ENCODE peak calls at places on chromosomes 6 and 20, in ten cellular contexts. H is CD8-positive, alpha-beta T cell; C is MCF 10A; O is HL-60; U is HFFc6; E is esophagus muscularis mucosa; D is lower lobe of right lung; N is GM12865; B is Calu3; Q is IMR-90. R is an unnamed sample.

GRCh38 chr6:123447315-123447937 is 189.3 kb downstream of the TRDN start:
- DNase-seq in H (no peak), B (no peak), U (no peak), O (no peak), N (no peak), Q (no peak), E (no peak), D (no peak), C (no peak), R (no peak)

GRCh38 chr6:53358440-53359087 is 9.8 kb upstream of the ELOVL5 start:
- DNase-seq in O (no peak), Q (no peak), B (no peak), U (no peak), E (no peak), C (no peak), N (peak), D (no peak), H (no peak), R (no peak)

GRCh38 chr6:24778121-24778520 is 3.4 kb downstream of the GMNN start:
- DNase-seq in N (no peak), D (no peak), C (no peak), H (no peak), B (no peak), Q (no peak), E (no peak), O (no peak), U (no peak), R (no peak)

GRCh38 chr6:33613794-33614166 is 7.3 kb upstream of the ITPR3 start:
- DNase-seq in N (no peak), U (peak), Q (peak), C (peak), B (peak), D (no peak), H (no peak), E (no peak), O (no peak), R (no peak)

GRCh38 chr6:25583906-25584305 is 68.1 kb upstream of the SCGN start:
- DNase-seq in E (no peak), Q (no peak), C (no peak), D (no peak), U (no peak), O (no peak), N (no peak), B (no peak), H (no peak), R (no peak)

GRCh38 chr6:70108230-70108629 is 194.7 kb downstream of the COL9A1 start:
- DNase-seq in C (peak), B (peak), D (no peak), Q (peak), N (peak), O (no peak), U (peak), H (no peak), E (no peak), R (peak)

GRCh38 chr6:223763-224162 is 68.5 kb upstream of the DUSP22 start:
- DNase-seq in O (no peak), U (no peak), E (no peak), N (no peak), Q (peak), H (no peak), C (peak), D (no peak), B (no peak), R (no peak)

GRCh38 chr6:32046450-32047083 is 8.4 kb downstream of the CYP21A2 start:
- DNase-seq in E (no peak), O (no peak), C (peak), H (no peak), D (no peak), N (no peak), Q (no peak), U (no peak), B (no peak), R (peak)

GRCh38 chr6:136592930-136593673 is 42.9 kb upstream of the MAP7 start:
- DNase-seq in O (peak), U (no peak), Q (peak), E (no peak), B (no peak), N (no peak), D (no peak), C (peak), H (no peak), R (no peak)

GRCh38 chr6:91781946-91782345 is 1195.1 kb upstream of the MAP3K7 start:
- DNase-seq in C (peak), H (no peak), D (no peak), B (no peak), Q (no peak), N (no peak), O (no peak), E (no peak), U (no peak), R (peak)

GRCh38 chr20:31698803-31699718 is 23.6 kb downstream of the BCL2L1 start:
- DNase-seq in Q (peak), C (peak), H (no peak), B (peak), E (no peak), O (no peak), N (peak), D (peak), U (peak), R (no peak)

GRCh38 chr6:16765235-16765634 is 4.0 kb upstream of the ATXN1 start:
- DNase-seq in D (no peak), C (no peak), E (no peak), H (no peak), B (no peak), Q (no peak), U (no peak), O (no peak), N (no peak), R (no peak)

GRCh38 chr20:35617397-35618031 is 1.9 kb downstream of the SPAG4 start:
- DNase-seq in U (peak), B (peak), C (peak), E (no peak), N (peak), H (peak), D (peak), O (peak), Q (peak), R (peak)

GRCh38 chr6:160028487-160029275 is 59.8 kb downstream of the IGF2R start:
- DNase-seq in O (no peak), U (no peak), E (peak), Q (no peak), B (no peak), H (no peak), N (peak), C (no peak), D (no peak), R (no peak)

GRCh38 chr20:58703765-58704331 is 11.2 kb downstream of the NPEPL1 start:
- DNase-seq in D (no peak), C (no peak), N (no peak), O (no peak), E (no peak), H (peak), U (no peak), Q (no peak), B (no peak), R (no peak)

GRCh38 chr6:20159781-20160540 is 52.3 kb downstream of the MBOAT1 start:
- DNase-seq in O (no peak), Q (peak), D (no peak), N (no peak), H (no peak), B (no peak), E (no peak), C (no peak), U (peak), R (no peak)

GRCh38 chr20:58981564-58982364 is 708 bp downstream of the NELFCD start:
- DNase-seq in H (no peak), E (no peak), C (peak), D (no peak), B (peak), U (peak), Q (peak), N (peak), O (no peak), R (peak)

GRCh38 chr6:25670793-25671513 is 18.9 kb downstream of the SCGN start:
- DNase-seq in N (no peak), O (no peak), B (no peak), U (no peak), H (no peak), Q (no peak), E (no peak), C (peak), D (no peak), R (peak)

GRCh38 chr20:58994390-58995159 is 12.5 kb downstream of the CTSZ start:
- DNase-seq in Q (no peak), E (no peak), O (no peak), D (no peak), C (no peak), H (no peak), U (no peak), N (no peak), B (no peak), R (no peak)

GRCh38 chr6:20707166-20707485 is 172.9 kb downstream of the CDKAL1 start:
- DNase-seq in D (no peak), O (no peak), C (no peak), B (no peak), E (no peak), H (no peak), N (no peak), U (no peak), Q (no peak), R (peak)

GRCh38 chr20:25147716-25148115 is 47.8 kb upstream of the ENTPD6 start:
- DNase-seq in E (no peak), H (no peak), O (no peak), B (no peak), C (no peak), N (no peak), Q (no peak), U (no peak), D (no peak), R (no peak)

GRCh38 chr6:151494235-151494950 is 576 bp downstream of the CCDC170 start:
- DNase-seq in N (peak), B (peak), H (no peak), E (no peak), O (no peak), Q (peak), D (peak), C (no peak), U (peak), R (peak)

GRCh38 chr6:109174911-109175310 is 79.6 kb downstream of the CEP57L1 start:
- DNase-seq in O (no peak), U (peak), D (no peak), N (no peak), B (no peak), C (no peak), H (no peak), E (no peak), Q (no peak), R (no peak)

GRCh38 chr6:100177956-100178355 is 183.9 kb upstream of the MCHR2 start:
- DNase-seq in U (no peak), Q (no peak), E (no peak), C (peak), B (no peak), N (no peak), D (no peak), O (no peak), H (no peak), R (no peak)

GRCh38 chr6:100175814-100176275 is 181.8 kb upstream of the MCHR2 start:
- DNase-seq in B (peak), Q (peak), C (peak), O (no peak), D (no peak), U (peak), H (no peak), E (no peak), N (no peak), R (no peak)

GRCh38 chr6:100173211-100173610 is 179.2 kb upstream of the MCHR2 start:
- DNase-seq in D (no peak), E (no peak), B (no peak), Q (no peak), O (no peak), U (no peak), C (no peak), H (no peak), N (no peak), R (no peak)

GRCh38 chr6:100176321-100176950 is 182.4 kb upstream of the MCHR2 start:
- DNase-seq in U (peak), D (no peak), N (peak), B (peak), E (no peak), H (no peak), Q (peak), O (no peak), C (peak), R (peak)

DNA sequence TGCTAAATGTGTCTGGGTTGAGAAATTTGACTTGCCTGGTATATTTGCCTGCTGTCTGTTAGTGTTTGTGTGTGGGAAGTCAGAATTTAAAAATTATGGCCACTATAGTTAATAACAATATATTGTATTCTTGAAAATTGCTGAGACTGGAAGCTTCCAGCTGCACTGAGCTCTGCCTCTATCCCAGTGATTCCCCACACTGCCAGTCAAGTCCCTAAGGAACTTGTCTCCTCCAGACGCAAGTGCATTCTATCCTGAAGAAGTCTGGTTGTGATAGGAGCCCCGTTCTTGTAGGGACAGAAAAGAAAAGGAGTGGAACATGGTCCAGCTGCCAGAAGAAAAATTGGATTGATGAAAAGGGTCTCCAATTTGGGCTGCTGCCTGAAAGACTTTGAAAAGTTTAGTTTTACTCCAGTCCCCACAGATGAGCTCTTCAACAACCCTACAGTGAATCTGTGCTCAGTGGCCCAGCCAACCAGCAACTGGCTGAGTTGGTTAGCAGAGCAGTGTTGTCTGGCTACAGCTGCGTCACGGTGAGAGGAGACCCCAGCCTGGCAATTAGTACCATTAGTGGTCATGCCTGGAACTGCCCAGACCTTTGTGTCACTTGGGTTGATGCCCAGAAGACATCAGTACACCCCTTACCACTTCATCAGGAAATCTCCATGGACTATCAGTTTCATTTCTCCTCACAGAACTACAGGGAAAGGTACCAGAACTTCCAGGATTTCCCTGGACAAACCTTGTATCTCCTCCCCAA is 183.1 kb upstream of the MCHR2 start:
- DNase-seq in O (no peak), C (no peak), N (no peak), Q (no peak), E (no peak), B (no peak), H (no peak), D (no peak), U (no peak), R (no peak)
- TF ChIP-seq CTCF in O (no peak), C (no peak), N (no peak), Q (no peak), E (no peak), B (peak), H (no peak), D (no peak), U (peak), R (no peak)

DNA sequence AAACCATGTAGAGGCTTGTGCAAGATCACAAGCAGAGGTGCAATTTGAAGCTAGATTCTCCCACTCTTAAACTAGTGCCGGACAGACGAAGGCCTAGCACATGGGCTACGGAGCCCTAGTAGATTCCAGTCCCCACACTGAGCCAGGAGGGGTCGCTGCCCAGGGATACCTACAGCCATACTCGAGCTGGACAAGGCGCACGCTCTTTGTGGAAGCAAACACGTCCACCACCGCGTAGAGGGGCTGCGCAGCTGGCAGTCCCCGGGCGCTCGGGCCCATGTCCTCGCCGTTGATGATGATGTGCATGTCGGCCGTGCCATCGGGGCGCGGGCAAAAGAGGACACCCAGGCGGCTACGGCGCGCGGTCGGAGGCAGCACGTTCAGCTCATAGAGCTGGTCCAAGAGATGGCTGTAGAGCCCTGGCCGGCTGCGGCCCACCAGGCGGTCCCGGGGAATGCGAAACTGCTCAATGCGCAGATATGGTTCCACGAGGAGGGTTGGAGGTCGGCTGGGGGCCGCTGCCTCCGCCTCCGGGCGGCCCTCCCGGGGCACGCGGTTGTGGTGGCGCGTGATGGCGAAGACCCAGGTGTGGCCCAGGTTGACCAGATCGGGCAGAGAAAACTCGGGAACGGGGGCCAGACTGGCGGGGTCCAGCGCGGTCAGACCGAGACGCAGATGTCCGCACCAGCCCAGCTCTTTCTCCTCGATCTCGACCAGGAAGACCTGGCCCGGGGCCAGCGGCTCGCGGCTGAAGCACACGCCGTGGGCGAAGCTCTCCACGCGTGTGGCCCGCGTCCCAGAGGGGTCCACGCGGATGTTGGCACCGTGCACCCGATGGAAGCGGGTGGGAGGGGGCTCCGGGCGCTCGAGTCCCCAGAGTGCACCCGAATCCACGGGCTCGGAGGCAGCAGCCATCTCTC is 671 bp downstream of the NEURL2 start:
- DNase-seq in Q (peak), H (peak), N (peak), C (no peak), D (peak), U (peak), B (no peak), O (no peak), E (peak), R (peak)
- TF ChIP-seq CTCF in Q (peak), H (peak), N (peak), C (no peak), D (peak), U (peak), B (no peak), O (no peak), E (peak), R (peak)

GRCh38 chr6:52283111-52283510 is 1.4 kb downstream of the MCM3 start:
- DNase-seq in Q (no peak), H (no peak), E (no peak), N (no peak), C (no peak), O (no peak), U (no peak), D (no peak), B (no peak), R (no peak)

GRCh38 chr6:52284131-52284459 is 447 bp downstream of the MCM3 start:
- DNase-seq in Q (peak), U (peak), C (peak), O (no peak), N (peak), E (no peak), D (peak), B (peak), H (no peak), R (peak)

GRCh38 chr6:52285174-52286068 is 879 bp upstream of the MCM3 start:
- DNase-seq in H (no peak), Q (peak), D (no peak), U (peak), O (no peak), E (no peak), B (no peak), C (peak), N (peak), R (peak)

GRCh38 chr6:52286798-52287432 is 2.4 kb upstream of the MCM3 start:
- DNase-seq in U (peak), B (peak), Q (peak), D (peak), C (peak), E (no peak), H (peak), O (no peak), N (peak), R (peak)

GRCh38 chr6:52284460-52285173 is at the start of gene MCM3:
- DNase-seq in H (peak), B (peak), N (peak), C (peak), O (peak), D (peak), U (peak), Q (peak), E (peak), R (peak)
- TF ChIP-seq CTCF in H (no peak), B (no peak), N (no peak), C (no peak), O (no peak), D (peak), U (no peak), Q (peak), E (no peak), R (no peak)

GRCh38 chr20:53975761-53976160 is 94.6 kb downstream of the BCAS1 start:
- DNase-seq in B (no peak), C (no peak), O (no peak), N (no peak), E (no peak), Q (no peak), D (no peak), H (no peak), U (no peak), R (no peak)
- TF ChIP-seq CTCF in B (no peak), C (no peak), O (no peak), N (no peak), E (no peak), Q (no peak), D (no peak), H (no peak), U (no peak), R (no peak)

GRCh38 chr6:12842126-12842525 is 125.6 kb downstream of the PHACTR1 start:
- DNase-seq in Q (no peak), D (no peak), U (no peak), O (no peak), H (no peak), E (no peak), B (no peak), C (no peak), N (no peak), R (no peak)

GRCh38 chr6:12845224-12846004 is 128.8 kb downstream of the PHACTR1 start:
- DNase-seq in E (peak), N (no peak), O (no peak), C (no peak), Q (no peak), B (no peak), H (no peak), U (no peak), D (no peak), R (no peak)

GRCh38 chr6:12842658-12843057 is 126.1 kb downstream of the PHACTR1 start:
- DNase-seq in U (no peak), O (no peak), Q (no peak), B (no peak), D (no peak), H (no peak), N (no peak), C (no peak), E (peak), R (no peak)

GRCh38 chr6:12841619-12842018 is 125.1 kb downstream of the PHACTR1 start:
- DNase-seq in E (no peak), C (no peak), U (no peak), Q (no peak), N (no peak), D (no peak), H (no peak), O (no peak), B (no peak), R (no peak)

DNA sequence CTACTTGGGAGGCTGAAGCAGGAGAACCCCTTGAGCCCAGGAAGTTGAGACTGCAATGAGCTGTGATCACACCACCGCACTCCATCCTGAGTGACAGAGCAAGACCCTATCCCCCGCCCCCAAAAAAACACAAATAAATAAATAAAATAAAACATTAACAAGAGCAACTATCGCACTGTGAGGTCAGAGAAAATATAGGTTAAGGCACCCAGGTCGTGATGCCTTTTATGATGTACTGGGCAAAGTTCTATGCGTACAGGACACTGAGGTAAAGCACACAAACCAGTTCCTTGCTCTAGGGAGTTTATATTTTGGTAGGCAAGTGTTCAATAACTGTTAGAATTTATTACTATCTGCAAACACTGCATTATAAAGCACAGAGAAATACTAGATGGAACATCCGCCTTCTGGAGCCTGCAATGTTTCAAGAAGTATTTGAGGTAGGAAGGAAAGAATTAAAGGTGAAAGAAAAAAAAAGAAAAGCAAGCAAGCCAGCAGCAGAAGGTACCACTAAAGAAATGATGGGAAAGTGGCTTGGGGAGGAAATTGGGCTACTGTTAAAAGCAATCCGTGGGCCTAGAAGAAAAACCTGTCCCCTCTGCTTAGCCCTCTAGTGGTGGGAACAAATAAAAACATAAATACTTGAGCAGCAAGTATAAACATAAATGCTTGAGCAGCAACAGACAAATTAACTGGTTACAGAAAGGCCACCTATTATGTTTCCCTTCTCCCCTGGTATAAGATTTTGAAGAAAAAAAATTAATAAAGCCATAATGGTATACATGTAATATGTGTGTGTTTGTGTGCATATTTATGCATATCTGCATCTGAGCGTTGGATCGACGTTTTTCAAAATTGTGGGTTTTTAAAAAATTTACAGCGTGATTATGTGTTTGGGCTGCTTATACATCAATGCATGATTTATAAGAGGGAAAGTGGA is 128.0 kb downstream of the PHACTR1 start:
- DNase-seq in B (no peak), E (no peak), H (no peak), U (peak), Q (peak), C (peak), D (no peak), O (no peak), N (peak), R (peak)
- TF ChIP-seq CTCF in B (no peak), E (no peak), H (peak), U (peak), Q (peak), C (peak), D (peak), O (peak), N (peak), R (peak)

GRCh38 chr6:158536891-158537798 is 22.7 kb upstream of the TMEM181 start:
- DNase-seq in C (peak), E (no peak), N (no peak), D (no peak), H (peak), O (no peak), B (peak), U (no peak), Q (no peak), R (peak)
- TF ChIP-seq CTCF in C (no peak), E (no peak), N (no peak), D (no peak), H (no peak), O (no peak), B (no peak), U (no peak), Q (no peak), R (no peak)